ENCODE peak calls at places on chromosomes 11 and 22, in five cellular contexts. O is HEK293T, P is SK-N-SH, J is HepG2, F is K562. C is an unnamed sample.

GRCh38 chr22:26416670-26417270 is 12.3 kb upstream of the ASPHD2 start:
- DNase-seq in P (no peak), O (no peak), J (no peak), F (no peak), C (no peak)

GRCh38 chr11:13210424-13210823 is 67.2 kb upstream of the BMAL1 start:
- DNase-seq in F (peak; percentile 20), P (peak; percentile 62), O (peak; percentile 57), J (peak; percentile 57), C (no peak)

GRCh38 chr11:115334932-115335788 is 169.1 kb downstream of the CADM1 start:
- DNase-seq in F (peak; percentile 16), J (peak; percentile 19), P (peak; percentile 21), O (no peak), C (no peak)

GRCh38 chr11:34154059-34154875 is 48.8 kb downstream of the NAT10 start:
- DNase-seq in J (no peak), O (no peak), P (no peak), F (no peak), C (peak; percentile 42)

GRCh38 chr11:11982975-11983374 is 25.5 kb downstream of the DKK3 start:
- DNase-seq in J (no peak), P (no peak), O (no peak), F (no peak), C (no peak)

GRCh38 chr22:48070760-48071159 is 1308.3 kb downstream of the TBC1D22A start:
- DNase-seq in F (peak; percentile 4), O (no peak), J (no peak), P (no peak), C (no peak)

GRCh38 chr22:47091921-47092700 is 329.7 kb downstream of the TBC1D22A start:
- DNase-seq in P (no peak), J (no peak), O (no peak), F (no peak), C (no peak)

GRCh38 chr11:103730151-103730940 is 306.1 kb upstream of the DDI1 start:
- DNase-seq in F (no peak), O (no peak), J (no peak), P (no peak), C (no peak)

GRCh38 chr11:82864268-82864667 is 36.0 kb downstream of the PRCP start:
- DNase-seq in J (peak; percentile 57), O (peak; percentile 36), P (peak; percentile 54), F (peak; percentile 50), C (no peak)

GRCh38 chr22:28538922-28539321 is 140.7 kb downstream of the TTC28 start:
- DNase-seq in O (no peak), P (peak; percentile 52), F (no peak), J (no peak), C (no peak)

GRCh38 chr22:40204331-40205116 is 26.8 kb downstream of the TNRC6B start:
- DNase-seq in P (peak; percentile 57), J (peak; percentile 59), F (no peak), O (no peak), C (no peak)

DNA sequence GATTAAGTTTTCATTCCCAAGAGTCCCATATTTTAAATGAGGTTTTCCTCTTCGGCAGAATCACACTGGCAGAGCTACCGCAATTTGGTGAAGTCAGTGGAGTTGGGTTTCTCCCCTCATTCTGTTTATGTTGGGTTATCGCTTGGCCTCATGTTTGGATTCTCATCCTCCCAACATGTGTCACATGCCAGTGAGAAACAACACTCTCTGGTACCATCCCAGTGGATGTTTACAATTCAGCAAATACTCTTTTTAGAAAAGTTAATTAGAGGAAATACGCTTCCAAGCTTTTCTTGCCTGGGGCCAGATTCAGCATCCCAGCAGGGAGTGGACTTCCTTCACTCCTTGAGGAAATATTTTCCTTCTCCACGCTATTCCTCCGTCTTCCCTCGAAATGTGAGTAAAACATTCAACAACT is 2.1 kb downstream of the PAMR1 start:
- DNase-seq in P (no peak), F (no peak), O (no peak), J (no peak), C (no peak)
- TF ChIP-seq FOXM1 in P (no peak), F (no peak), O (no peak), J (no peak), C (no peak)

DNA sequence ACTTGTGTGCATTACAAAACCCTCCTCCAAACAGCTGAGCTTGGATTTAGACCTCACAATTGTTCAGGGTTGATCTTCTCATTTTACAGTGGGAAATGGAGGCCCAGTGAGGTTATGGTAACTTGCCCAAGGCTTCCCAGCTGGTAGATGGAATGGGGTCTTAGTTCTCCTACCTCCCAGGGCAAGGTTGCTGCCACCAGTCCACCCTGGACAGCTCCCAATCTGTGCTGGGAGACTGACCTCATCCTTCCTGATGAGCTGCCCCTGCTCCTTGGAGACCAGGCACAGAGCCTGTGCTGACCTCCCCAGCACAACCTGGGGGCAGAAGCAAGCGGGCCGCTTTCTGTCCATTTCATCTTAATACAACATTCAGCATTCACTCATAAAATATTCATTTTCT is 190.7 kb downstream of the ST3GAL4 start:
- DNase-seq in P (no peak), J (no peak), F (no peak), O (no peak), C (no peak)
- TF ChIP-seq FOXM1 in P (no peak), J (no peak), F (no peak), O (no peak), C (no peak)

GRCh38 chr11:64357904-64358535 is 942 bp upstream of the RPS6KA4 start:
- DNase-seq in J (peak; percentile 20), P (peak; percentile 63), F (peak; percentile 89), O (no peak), C (no peak)
- TF ChIP-seq FOXM1 in J (no peak), P (no peak), F (no peak), O (no peak), C (no peak)

GRCh38 chr22:50733521-50734342 is 4.3 kb upstream of the ACR start:
- DNase-seq in J (no peak), O (no peak), F (no peak), P (peak; percentile 84), C (no peak)
- TF ChIP-seq FOXM1 in J (no peak), O (no peak), F (no peak), P (no peak), C (no peak)

GRCh38 chr11:4615856-4616444 is 7.9 kb upstream of the TRIM68 start:
- DNase-seq in J (no peak), O (no peak), F (no peak), P (no peak), C (no peak)

GRCh38 chr11:4619514-4619913 is 11.5 kb upstream of the TRIM68 start:
- DNase-seq in F (peak; percentile 40), J (no peak), O (no peak), P (no peak), C (no peak)
- TF ChIP-seq FOXM1 in F (no peak), J (no peak), O (no peak), P (no peak), C (no peak)

C was measured in GM12878.